ENCODE peak calls at places on chromosomes 3 and 15, in six cellular contexts. H, G, F, Z, T and L are unnamed samples.
A peak's percentile ranks its signal among the peaks of the same experiment; 100 is the strongest.

GRCh38 chr3:187722206-187722612 is 19.9 kb upstream of the RTP2 start:
- DNase-seq in H (no peak), G (no peak), F (no peak), Z (peak; percentile 52), T (no peak), L (no peak)

GRCh38 chr3:7498722-7499121 is 637.8 kb downstream of the GRM7 start:
- DNase-seq in H (no peak), G (no peak), F (no peak), Z (no peak), T (no peak), L (no peak)

GRCh38 chr3:45644063-45644462 is 45.1 kb upstream of the SACM1L start:
- DNase-seq in H (no peak), G (no peak), F (peak; percentile 27), Z (no peak), T (no peak), L (no peak)

GRCh38 chr3:38648659-38649499 is 608 bp downstream of the SCN5A start:
- DNase-seq in H (no peak), G (no peak), F (no peak), Z (no peak), T (peak; percentile 49), L (no peak)

GRCh38 chr15:78565951-78566774 is 843 bp downstream of the CHRNA5 start:
- DNase-seq in H (no peak), G (no peak), F (peak; percentile 24), Z (peak; percentile 18), T (peak; percentile 52), L (no peak)

GRCh38 chr3:124360626-124361025 is 368.7 kb upstream of the ROPN1 start:
- DNase-seq in H (no peak), G (no peak), F (no peak), Z (no peak), T (no peak), L (no peak)

GRCh38 chr15:92091155-92091734 is 237.7 kb downstream of the SLCO3A1 start:
- DNase-seq in H (no peak), G (no peak), F (peak; percentile 28), Z (peak; percentile 63), T (peak; percentile 94), L (no peak)

GRCh38 chr15:39079296-39079834 is 501.5 kb upstream of the THBS1 start:
- DNase-seq in H (no peak), G (no peak), F (no peak), Z (no peak), T (no peak), L (no peak)

GRCh38 chr3:12149029-12149428 is 9.7 kb downstream of the TIMP4 start:
- DNase-seq in H (no peak), G (no peak), F (no peak), Z (no peak), T (no peak), L (no peak)

GRCh38 chr3:157618075-157618760 is 115.0 kb upstream of the VEPH1 start:
- DNase-seq in H (peak; percentile 12), G (peak; percentile 6), F (peak; percentile 41), Z (peak; percentile 67), T (no peak), L (no peak)

GRCh38 chr3:137205394-137206060 is 247.7 kb downstream of the IL20RB start:
- DNase-seq in H (no peak), G (no peak), F (peak; percentile 21), Z (no peak), T (no peak), L (no peak)
- TF ChIP-seq POLR2AphosphoS5 in H (no peak), G (no peak), F (no peak), Z (no peak), T (no peak), L (no peak)

GRCh38 chr3:141486735-141487418 is at the start of gene RASA2:
- DNase-seq in H (no peak), G (peak; percentile 73), F (peak; percentile 26), Z (peak; percentile 96), T (peak; percentile 80), L (peak; percentile 67)
- TF ChIP-seq POLR2A in H (peak; percentile 84), G (peak; percentile 51), F (peak; percentile 71), Z (peak; percentile 47), T (peak; percentile 80), L (peak; percentile 81)

GRCh38 chr3:4228295-4228694 is 74.9 kb upstream of the SETMAR start:
- DNase-seq in H (no peak), G (no peak), F (no peak), Z (no peak), T (no peak), L (no peak)
- TF ChIP-seq TAF1 in H (no peak), G (no peak), F (no peak), Z (no peak), T (no peak), L (no peak)

GRCh38 chr3:9387322-9387655 is 10.1 kb upstream of the SETD5 start:
- DNase-seq in H (no peak), G (no peak), F (no peak), Z (no peak), T (no peak), L (no peak)
- TF ChIP-seq POLR2AphosphoS5 in H (no peak), G (peak; percentile 45), F (no peak), Z (no peak), T (peak; percentile 21), L (peak; percentile 26)

DNA sequence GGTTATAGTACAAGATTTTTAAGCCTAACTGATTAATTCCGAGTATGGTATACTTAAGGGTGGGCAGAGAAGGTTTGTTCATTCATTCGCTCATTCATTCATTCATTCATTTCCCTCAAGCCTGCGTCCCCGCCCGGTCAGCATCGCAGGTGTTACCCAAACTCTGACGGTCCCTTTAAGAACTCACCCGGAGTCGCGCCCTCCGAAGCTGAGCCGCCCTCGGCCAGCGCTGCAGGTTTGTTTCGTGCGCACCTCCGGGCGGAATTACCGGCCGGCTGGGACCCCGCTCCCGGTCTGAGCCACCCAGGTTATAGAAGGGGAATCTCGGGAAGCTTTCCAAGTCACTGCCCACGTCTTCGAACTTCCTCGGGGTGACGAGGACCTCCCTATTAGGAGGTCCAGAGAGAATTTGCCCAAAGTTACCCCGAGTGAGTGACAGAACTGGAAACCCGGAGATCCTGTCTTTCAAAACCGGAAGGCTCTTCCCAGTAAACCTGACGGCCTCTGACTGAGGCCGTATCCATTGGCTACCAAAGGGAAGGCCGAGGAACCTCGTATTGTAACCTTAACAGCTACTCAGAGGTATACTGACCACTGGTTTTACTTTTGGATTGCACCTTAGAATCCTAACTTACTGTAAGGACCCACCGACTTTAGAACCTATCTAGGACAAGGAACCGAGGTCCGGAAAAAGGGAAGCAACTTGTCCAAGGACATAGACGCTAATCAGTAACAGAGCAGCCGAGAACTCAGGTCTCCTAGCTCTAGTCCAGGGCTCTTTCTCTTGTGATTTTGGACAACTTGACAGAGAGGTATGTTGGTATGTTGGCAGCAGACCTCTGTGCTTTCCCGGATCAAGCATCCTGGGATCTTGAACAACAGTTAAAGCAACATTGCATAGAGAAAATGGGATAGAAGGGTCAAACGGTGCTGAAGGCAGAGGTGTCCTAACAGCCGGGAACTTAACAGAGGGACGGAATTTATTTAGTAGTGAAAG is 744 bp upstream of the DLG1 start:
- DNase-seq in H (no peak), G (peak; percentile 29), F (peak; percentile 49), Z (peak; percentile 60), T (peak; percentile 70), L (peak; percentile 28)
- TF ChIP-seq POLR2A in H (no peak), G (no peak), F (no peak), Z (no peak), T (no peak), L (no peak)

DNA sequence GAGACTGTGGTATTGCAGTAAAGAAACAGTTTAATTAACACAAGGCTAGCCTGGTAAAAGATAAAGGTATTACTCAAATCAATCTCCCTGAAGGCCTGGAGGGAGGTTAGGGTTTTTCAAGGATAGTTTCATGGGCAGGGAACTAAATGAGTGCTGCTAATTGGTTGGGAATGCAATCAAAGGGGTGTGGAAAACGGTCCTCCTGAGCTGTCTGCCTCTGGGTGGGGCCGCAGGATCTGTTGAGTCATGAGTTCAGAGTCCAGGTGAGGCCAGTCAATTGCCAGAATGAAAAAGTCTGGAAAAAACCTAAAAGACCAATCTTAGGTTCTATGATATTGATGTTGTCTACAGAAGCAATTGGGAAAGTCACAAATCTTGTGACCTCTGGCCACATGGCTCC is 293.2 kb downstream of the MCTP2 start:
- DNase-seq in H (no peak), G (no peak), F (no peak), Z (no peak), T (no peak), L (no peak)
- TF ChIP-seq TAF1 in H (no peak), G (no peak), F (no peak), Z (no peak), T (no peak), L (no peak)